ENCODE peak calls at places on chromosomes 2 and 18, in five cellular contexts. One of them, this sample, is unnamed.

GRCh38 chr18:61203151-61203550 is 130.1 kb upstream of the CDH20 start:
- DNase-seq in GM12878: no peak
- DNase-seq in H1: no peak
- DNase-seq in K562: no peak
- DNase-seq in HepG2: no peak
- DNase-seq in this sample: no peak

GRCh38 chr18:9434240-9434701 is 41.0 kb upstream of the RALBP1 start:
- DNase-seq in H1: peak; percentile 55
- DNase-seq in GM12878: no peak
- DNase-seq in K562: no peak
- DNase-seq in HepG2: no peak
- DNase-seq in this sample: no peak

GRCh38 chr2:36800381-36800780 is 103.9 kb downstream of the VIT start:
- DNase-seq in HepG2: no peak
- DNase-seq in H1: no peak
- DNase-seq in GM12878: no peak
- DNase-seq in K562: peak; percentile 22
- DNase-seq in this sample: no peak

GRCh38 chr18:9094307-9095226 is 7.9 kb upstream of the NDUFV2 start:
- DNase-seq in K562: peak; percentile 51
- DNase-seq in GM12878: no peak
- DNase-seq in H1: no peak
- DNase-seq in HepG2: peak; percentile 92
- DNase-seq in this sample: peak; percentile 35

GRCh38 chr2:219284501-219285347 is 5.6 kb downstream of the DNAJB2 start:
- DNase-seq in HepG2: no peak
- DNase-seq in GM12878: no peak
- DNase-seq in K562: no peak
- DNase-seq in H1: no peak
- DNase-seq in this sample: no peak

GRCh38 chr18:26480897-26481795 is 67.2 kb downstream of the KCTD1 start:
- DNase-seq in GM12878: no peak
- DNase-seq in HepG2: peak; percentile 5
- DNase-seq in H1: no peak
- DNase-seq in K562: no peak
- DNase-seq in this sample: peak; percentile 68

GRCh38 chr2:48519608-48520007 is 10.3 kb upstream of the STON1 start:
- DNase-seq in HepG2: no peak
- DNase-seq in GM12878: peak; percentile 25
- DNase-seq in H1: no peak
- DNase-seq in K562: no peak
- DNase-seq in this sample: no peak

GRCh38 chr2:25373269-25373981 is 31.7 kb upstream of the DNMT3A start:
- DNase-seq in HepG2: no peak
- DNase-seq in GM12878: no peak
- DNase-seq in H1: no peak
- DNase-seq in K562: no peak
- DNase-seq in this sample: no peak

GRCh38 chr18:69257861-69258458 is 142.7 kb upstream of the DOK6 start:
- DNase-seq in GM12878: no peak
- DNase-seq in HepG2: peak; percentile 17
- DNase-seq in H1: no peak
- DNase-seq in K562: no peak
- DNase-seq in this sample: no peak

GRCh38 chr2:231418820-231419640 is 23.5 kb downstream of the B3GNT7 start:
- DNase-seq in H1: no peak
- DNase-seq in GM12878: no peak
- DNase-seq in K562: no peak
- DNase-seq in HepG2: peak; percentile 39
- DNase-seq in this sample: no peak

GRCh38 chr2:130869441-130870160 is 32.9 kb downstream of the ARHGEF4 start:
- DNase-seq in HepG2: no peak
- DNase-seq in H1: no peak
- DNase-seq in K562: no peak
- DNase-seq in GM12878: no peak
- DNase-seq in this sample: no peak

GRCh38 chr2:88188741-88189140 is 18.6 kb downstream of the THNSL2 start:
- DNase-seq in H1: no peak
- DNase-seq in GM12878: no peak
- DNase-seq in K562: no peak
- DNase-seq in HepG2: no peak
- DNase-seq in this sample: no peak

GRCh38 chr2:149023091-149023490 is 15.4 kb upstream of the LYPD6B start:
- DNase-seq in HepG2: no peak
- DNase-seq in H1: peak; percentile 13
- DNase-seq in K562: no peak
- DNase-seq in GM12878: no peak
- DNase-seq in this sample: no peak
- TF ChIP-seq HDAC2 in HepG2: no peak
- TF ChIP-seq HDAC2 in H1: no peak
- TF ChIP-seq HDAC2 in K562: no peak
- TF ChIP-seq HDAC2 in GM12878: no peak
- TF ChIP-seq HDAC2 in this sample: no peak

DNA sequence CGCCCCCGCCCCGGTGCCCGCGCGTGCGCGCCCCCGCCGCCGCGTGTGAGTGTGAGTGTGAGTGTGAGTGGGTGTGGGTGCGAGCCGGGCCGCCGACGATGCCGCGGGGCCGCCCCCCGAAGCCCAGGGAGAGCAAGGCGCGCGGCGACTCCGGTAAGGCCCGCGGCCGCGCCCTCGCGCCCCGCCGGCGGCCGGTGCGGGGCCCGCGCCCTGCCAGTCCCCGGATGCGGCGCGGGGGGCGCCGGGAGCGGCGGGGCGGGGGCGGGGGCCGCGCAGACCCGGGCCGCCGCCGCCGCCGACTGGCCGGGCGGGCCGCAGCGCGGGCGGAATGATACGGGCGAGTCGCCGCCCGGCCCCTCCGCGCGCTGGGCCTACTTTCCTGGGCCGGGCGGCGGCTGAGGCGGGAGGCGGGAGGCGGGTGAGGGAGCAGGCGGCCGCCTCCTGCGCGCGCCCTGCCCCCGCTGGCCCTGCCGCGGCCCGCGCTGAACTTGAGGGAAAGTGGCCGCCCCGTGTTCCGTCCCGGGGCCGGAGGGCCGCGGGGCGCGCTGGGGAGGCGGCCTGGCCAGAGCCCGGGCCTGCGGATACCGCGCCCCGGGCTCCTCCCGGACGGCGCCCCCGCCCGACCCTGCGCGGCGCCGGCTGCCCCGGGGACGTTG is at the start of gene ZNF236:
- DNase-seq in H1: peak; percentile 69
- DNase-seq in K562: peak; percentile 74
- DNase-seq in GM12878: no peak
- DNase-seq in HepG2: peak; percentile 35
- DNase-seq in this sample: peak; percentile 76
- TF ChIP-seq MAX in H1: no peak
- TF ChIP-seq MAX in K562: no peak
- TF ChIP-seq MAX in GM12878: no peak
- TF ChIP-seq MAX in HepG2: no peak
- TF ChIP-seq MAX in this sample: peak; percentile 5

DNA sequence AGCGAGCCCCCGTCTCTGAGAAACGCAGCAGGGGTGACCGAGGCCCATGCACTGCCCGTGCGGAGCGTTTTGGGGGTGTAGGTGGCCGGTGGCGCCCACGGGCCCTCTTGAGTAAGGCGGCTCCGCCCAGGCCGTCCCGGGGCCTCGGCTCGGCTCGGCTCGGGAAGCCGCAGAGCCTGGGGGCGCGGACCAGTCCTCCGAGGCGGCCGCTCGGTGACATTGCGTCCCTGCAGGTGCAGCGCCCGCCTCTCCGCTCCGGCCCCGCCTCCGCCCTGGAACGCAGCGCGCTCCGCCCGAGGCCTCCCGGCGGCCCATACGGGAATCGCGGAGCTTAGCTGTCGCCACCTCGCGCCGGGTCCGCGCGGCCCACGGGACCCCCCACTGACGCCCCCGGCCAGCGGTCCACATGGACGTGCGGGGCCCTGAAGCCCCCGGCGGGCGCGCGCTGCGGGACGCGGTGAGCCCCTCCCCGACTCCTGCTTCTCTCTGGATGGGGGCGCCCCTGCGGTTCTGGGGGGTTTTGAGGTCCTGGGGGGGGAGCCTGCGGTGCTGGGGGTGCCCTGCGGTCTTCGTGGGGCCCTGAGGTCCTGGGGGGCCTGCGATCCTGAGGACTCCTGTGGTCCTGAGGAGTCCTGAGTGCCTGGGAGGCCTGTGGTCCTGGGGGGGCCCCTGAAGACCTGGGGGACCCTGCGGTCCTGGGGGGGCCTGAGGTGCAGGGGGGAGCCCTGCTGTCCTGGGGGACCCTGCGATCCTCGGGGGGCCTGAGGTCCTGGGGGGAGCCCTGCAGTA is at the start of gene HSBP1L1:
- DNase-seq in K562: no peak
- DNase-seq in GM12878: no peak
- DNase-seq in H1: peak; percentile 84
- DNase-seq in HepG2: peak; percentile 65
- DNase-seq in this sample: peak; percentile 58
- TF ChIP-seq HDAC2 in K562: no peak
- TF ChIP-seq HDAC2 in GM12878: no peak
- TF ChIP-seq HDAC2 in H1: no peak
- TF ChIP-seq HDAC2 in HepG2: no peak
- TF ChIP-seq HDAC2 in this sample: no peak

GRCh38 chr2:197871780-197872456 is 67.5 kb downstream of the PLCL1 start:
- DNase-seq in H1: no peak
- DNase-seq in HepG2: no peak
- DNase-seq in K562: no peak
- DNase-seq in GM12878: no peak
- DNase-seq in this sample: no peak

GRCh38 chr2:197876524-197876923 is 72.1 kb downstream of the PLCL1 start:
- DNase-seq in H1: no peak
- DNase-seq in K562: no peak
- DNase-seq in HepG2: no peak
- DNase-seq in GM12878: no peak
- DNase-seq in this sample: no peak

GRCh38 chr2:197870137-197870536 is 65.7 kb downstream of the PLCL1 start:
- DNase-seq in HepG2: no peak
- DNase-seq in K562: no peak
- DNase-seq in GM12878: no peak
- DNase-seq in H1: no peak
- DNase-seq in this sample: no peak

GRCh38 chr2:197875736-197876135 is 71.3 kb downstream of the PLCL1 start:
- DNase-seq in H1: no peak
- DNase-seq in HepG2: no peak
- DNase-seq in K562: no peak
- DNase-seq in GM12878: no peak
- DNase-seq in this sample: no peak

GRCh38 chr2:197873293-197873701 is 68.9 kb downstream of the PLCL1 start:
- DNase-seq in H1: no peak
- DNase-seq in HepG2: no peak
- DNase-seq in GM12878: no peak
- DNase-seq in K562: peak; percentile 62
- DNase-seq in this sample: no peak
- TF ChIP-seq MAX in H1: no peak
- TF ChIP-seq MAX in HepG2: no peak
- TF ChIP-seq MAX in GM12878: no peak
- TF ChIP-seq MAX in K562: no peak
- TF ChIP-seq MAX in this sample: no peak

GRCh38 chr2:61770746-61771145 is 83.1 kb downstream of the FAM161A start:
- DNase-seq in HepG2: no peak
- DNase-seq in H1: no peak
- DNase-seq in K562: no peak
- DNase-seq in GM12878: no peak
- DNase-seq in this sample: peak; percentile 60
- TF ChIP-seq HDAC2 in HepG2: no peak
- TF ChIP-seq HDAC2 in H1: no peak
- TF ChIP-seq HDAC2 in K562: no peak
- TF ChIP-seq HDAC2 in GM12878: no peak
- TF ChIP-seq HDAC2 in this sample: no peak

This sample was measured in A549.